ENCODE peak calls at places on chromosomes 6 and 20, in eight cellular contexts. One of them, this sample, is unnamed.

GRCh38 chr20:52190437-52191131 is 995 bp downstream of the ZFP64 start:
- DNase-seq in prostate gland: peak
- DNase-seq in A549: peak
- DNase-seq in ovary: peak
- DNase-seq in IMR-90: peak
- DNase-seq in H1: no peak
- DNase-seq in stomach: peak
- DNase-seq in Peyer's patch: peak
- DNase-seq in this sample: peak

GRCh38 chr6:156461647-156462046 is 315.5 kb upstream of the ARID1B start:
- DNase-seq in prostate gland: no peak
- DNase-seq in Peyer's patch: no peak
- DNase-seq in stomach: no peak
- DNase-seq in H1: no peak
- DNase-seq in ovary: no peak
- DNase-seq in A549: no peak
- DNase-seq in IMR-90: no peak
- DNase-seq in this sample: no peak

GRCh38 chr6:162343196-162343901 is 384.2 kb downstream of the PRKN start:
- DNase-seq in IMR-90: no peak
- DNase-seq in A549: peak
- DNase-seq in H1: no peak
- DNase-seq in stomach: no peak
- DNase-seq in prostate gland: no peak
- DNase-seq in ovary: no peak
- DNase-seq in Peyer's patch: no peak
- DNase-seq in this sample: no peak

GRCh38 chr6:162364488-162364887 is 363.1 kb downstream of the PRKN start:
- DNase-seq in Peyer's patch: no peak
- DNase-seq in A549: no peak
- DNase-seq in ovary: no peak
- DNase-seq in stomach: no peak
- DNase-seq in H1: no peak
- DNase-seq in prostate gland: no peak
- DNase-seq in IMR-90: no peak
- DNase-seq in this sample: no peak

GRCh38 chr6:158387036-158387435 is 74.8 kb downstream of the TULP4 start:
- DNase-seq in stomach: no peak
- DNase-seq in ovary: no peak
- DNase-seq in prostate gland: no peak
- DNase-seq in A549: peak
- DNase-seq in Peyer's patch: no peak
- DNase-seq in IMR-90: no peak
- DNase-seq in H1: no peak
- DNase-seq in this sample: no peak

GRCh38 chr20:370977-371754 is 9.4 kb upstream of the TRIB3 start:
- DNase-seq in ovary: no peak
- DNase-seq in stomach: no peak
- DNase-seq in A549: no peak
- DNase-seq in H1: no peak
- DNase-seq in Peyer's patch: no peak
- DNase-seq in IMR-90: no peak
- DNase-seq in prostate gland: no peak
- DNase-seq in this sample: no peak

GRCh38 chr6:109720336-109720735 is 29.2 kb downstream of the FIG4 start:
- DNase-seq in H1: no peak
- DNase-seq in stomach: no peak
- DNase-seq in prostate gland: no peak
- DNase-seq in ovary: no peak
- DNase-seq in A549: no peak
- DNase-seq in IMR-90: no peak
- DNase-seq in Peyer's patch: no peak
- DNase-seq in this sample: no peak

GRCh38 chr20:26209171-26209941 is 512.7 kb upstream of the ZNF337 start:
- DNase-seq in A549: no peak
- DNase-seq in Peyer's patch: no peak
- DNase-seq in IMR-90: peak
- DNase-seq in H1: no peak
- DNase-seq in prostate gland: no peak
- DNase-seq in stomach: no peak
- DNase-seq in ovary: no peak
- DNase-seq in this sample: no peak

GRCh38 chr20:20225325-20225724 is 142.6 kb upstream of the INSM1 start:
- DNase-seq in IMR-90: no peak
- DNase-seq in A549: no peak
- DNase-seq in prostate gland: no peak
- DNase-seq in stomach: no peak
- DNase-seq in ovary: no peak
- DNase-seq in Peyer's patch: no peak
- DNase-seq in H1: no peak
- DNase-seq in this sample: no peak

GRCh38 chr6:141426400-141426980 is 706.2 kb upstream of the GJE1 start:
- DNase-seq in Peyer's patch: no peak
- DNase-seq in H1: no peak
- DNase-seq in A549: no peak
- DNase-seq in ovary: no peak
- DNase-seq in stomach: no peak
- DNase-seq in prostate gland: no peak
- DNase-seq in IMR-90: no peak
- DNase-seq in this sample: no peak

GRCh38 chr6:33967966-33968724 is 164.3 kb upstream of the MLN start:
- DNase-seq in IMR-90: no peak
- DNase-seq in ovary: no peak
- DNase-seq in Peyer's patch: no peak
- DNase-seq in stomach: no peak
- DNase-seq in H1: no peak
- DNase-seq in prostate gland: no peak
- DNase-seq in A549: peak
- DNase-seq in this sample: no peak

GRCh38 chr20:25284131-25284601 is 36.3 kb downstream of the PYGB start:
- DNase-seq in Peyer's patch: no peak
- DNase-seq in prostate gland: no peak
- DNase-seq in H1: no peak
- DNase-seq in A549: no peak
- DNase-seq in stomach: peak
- DNase-seq in ovary: peak
- DNase-seq in IMR-90: no peak
- DNase-seq in this sample: no peak

GRCh38 chr6:137847748-137848147 is 19.3 kb upstream of the TNFAIP3 start:
- DNase-seq in prostate gland: no peak
- DNase-seq in H1: no peak
- DNase-seq in A549: no peak
- DNase-seq in stomach: no peak
- DNase-seq in ovary: no peak
- DNase-seq in IMR-90: no peak
- DNase-seq in Peyer's patch: no peak
- DNase-seq in this sample: no peak

GRCh38 chr6:108810057-108810643 is 38.1 kb upstream of the ARMC2 start:
- DNase-seq in prostate gland: no peak
- DNase-seq in stomach: no peak
- DNase-seq in IMR-90: no peak
- DNase-seq in H1: no peak
- DNase-seq in Peyer's patch: no peak
- DNase-seq in A549: no peak
- DNase-seq in ovary: no peak
- DNase-seq in this sample: no peak

GRCh38 chr6:153085239-153085638 is 45.8 kb downstream of the RGS17 start:
- DNase-seq in A549: no peak
- DNase-seq in ovary: no peak
- DNase-seq in Peyer's patch: no peak
- DNase-seq in stomach: no peak
- DNase-seq in prostate gland: no peak
- DNase-seq in H1: no peak
- DNase-seq in IMR-90: no peak
- DNase-seq in this sample: no peak

GRCh38 chr6:49300443-49300842 is 162.6 kb downstream of the MMUT start:
- DNase-seq in stomach: no peak
- DNase-seq in ovary: no peak
- DNase-seq in H1: no peak
- DNase-seq in Peyer's patch: no peak
- DNase-seq in A549: no peak
- DNase-seq in IMR-90: no peak
- DNase-seq in prostate gland: no peak
- DNase-seq in this sample: no peak

GRCh38 chr6:136551103-136551502 is 881 bp upstream of the MAP7 start:
- DNase-seq in ovary: peak
- DNase-seq in IMR-90: no peak
- DNase-seq in stomach: no peak
- DNase-seq in H1: no peak
- DNase-seq in prostate gland: peak
- DNase-seq in A549: no peak
- DNase-seq in Peyer's patch: no peak
- DNase-seq in this sample: no peak

GRCh38 chr20:16104783-16105182 is 468.5 kb downstream of the KIF16B start:
- DNase-seq in Peyer's patch: no peak
- DNase-seq in stomach: no peak
- DNase-seq in A549: no peak
- DNase-seq in IMR-90: no peak
- DNase-seq in H1: no peak
- DNase-seq in prostate gland: no peak
- DNase-seq in ovary: no peak
- DNase-seq in this sample: no peak

GRCh38 chr20:5020760-5021159 is 19.4 kb upstream of the SLC23A2 start:
- DNase-seq in A549: no peak
- DNase-seq in stomach: no peak
- DNase-seq in Peyer's patch: no peak
- DNase-seq in H1: no peak
- DNase-seq in ovary: no peak
- DNase-seq in IMR-90: no peak
- DNase-seq in prostate gland: no peak
- DNase-seq in this sample: no peak

GRCh38 chr20:43477193-43477592 is 19.5 kb downstream of the SRSF6 start:
- DNase-seq in prostate gland: no peak
- DNase-seq in Peyer's patch: no peak
- DNase-seq in A549: no peak
- DNase-seq in ovary: no peak
- DNase-seq in H1: no peak
- DNase-seq in stomach: no peak
- DNase-seq in IMR-90: no peak
- DNase-seq in this sample: no peak

DNA sequence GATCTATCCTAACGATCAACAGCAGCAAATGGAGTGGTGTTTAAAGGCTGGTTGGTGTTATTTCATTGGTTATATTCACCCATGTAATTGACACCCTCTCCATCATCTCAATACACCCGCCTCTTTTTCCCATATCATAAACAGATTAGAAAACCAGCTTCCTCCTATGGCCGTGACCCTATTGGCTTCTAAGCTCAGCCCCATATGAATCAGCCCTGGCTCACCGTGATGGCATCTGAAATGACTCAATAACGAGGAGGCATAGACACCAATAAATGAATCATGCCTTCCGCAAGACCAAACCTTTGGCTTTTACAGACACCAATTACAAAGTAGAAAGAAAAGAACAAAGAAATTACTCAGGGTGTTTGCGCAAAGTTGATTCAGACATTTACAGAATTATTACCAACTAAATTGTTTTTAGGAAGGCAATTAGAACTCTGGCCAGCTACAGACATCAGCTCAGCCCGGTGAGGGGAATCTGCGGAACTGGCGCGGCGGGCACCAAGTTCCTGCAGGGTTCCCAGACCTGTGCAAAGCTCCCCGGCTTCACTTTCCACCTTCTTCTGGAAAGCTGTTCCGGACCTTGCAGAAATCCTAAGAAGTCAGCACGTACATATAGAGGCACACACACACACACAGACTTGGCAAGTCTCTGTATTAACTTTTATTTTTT is 11.5 kb downstream of the PMEPA1 start:
- DNase-seq in A549: peak
- DNase-seq in Peyer's patch: no peak
- DNase-seq in IMR-90: peak
- DNase-seq in ovary: no peak
- DNase-seq in stomach: peak
- DNase-seq in prostate gland: no peak
- DNase-seq in H1: no peak
- DNase-seq in this sample: no peak
- H3K27ac ChIP-seq in A549: peak
- H3K27ac ChIP-seq in Peyer's patch: peak
- H3K27ac ChIP-seq in IMR-90: peak
- H3K27ac ChIP-seq in ovary: no peak
- H3K27ac ChIP-seq in stomach: no peak
- H3K27ac ChIP-seq in prostate gland: peak
- H3K27ac ChIP-seq in H1: no peak
- H3K27ac ChIP-seq in this sample: no peak

GRCh38 chr6:89081423-89082322 is 1.1 kb downstream of the PNRC1 start:
- DNase-seq in H1: peak
- DNase-seq in A549: peak
- DNase-seq in IMR-90: peak
- DNase-seq in prostate gland: peak
- DNase-seq in Peyer's patch: peak
- DNase-seq in stomach: peak
- DNase-seq in ovary: peak
- DNase-seq in this sample: peak
- TF ChIP-seq POLR2A in H1: peak
- TF ChIP-seq POLR2A in A549: peak
- TF ChIP-seq POLR2A in IMR-90: peak
- TF ChIP-seq POLR2A in prostate gland: peak
- TF ChIP-seq POLR2A in Peyer's patch: peak
- TF ChIP-seq POLR2A in stomach: peak
- TF ChIP-seq POLR2A in ovary: peak
- TF ChIP-seq POLR2A in this sample: peak

GRCh38 chr6:77361018-77361417 is 102.3 kb downstream of the HTR1B start:
- DNase-seq in ovary: no peak
- DNase-seq in stomach: no peak
- DNase-seq in A549: no peak
- DNase-seq in H1: no peak
- DNase-seq in IMR-90: no peak
- DNase-seq in Peyer's patch: no peak
- DNase-seq in prostate gland: no peak
- DNase-seq in this sample: no peak

GRCh38 chr6:77366798-77367197 is 96.5 kb downstream of the HTR1B start:
- DNase-seq in IMR-90: no peak
- DNase-seq in H1: no peak
- DNase-seq in stomach: no peak
- DNase-seq in Peyer's patch: no peak
- DNase-seq in prostate gland: no peak
- DNase-seq in ovary: no peak
- DNase-seq in A549: no peak
- DNase-seq in this sample: no peak

GRCh38 chr6:77362055-77362454 is 101.2 kb downstream of the HTR1B start:
- DNase-seq in H1: no peak
- DNase-seq in prostate gland: no peak
- DNase-seq in A549: no peak
- DNase-seq in IMR-90: no peak
- DNase-seq in stomach: no peak
- DNase-seq in ovary: no peak
- DNase-seq in Peyer's patch: no peak
- DNase-seq in this sample: no peak
- H3K27ac ChIP-seq in H1: no peak
- H3K27ac ChIP-seq in prostate gland: no peak
- H3K27ac ChIP-seq in A549: no peak
- H3K27ac ChIP-seq in IMR-90: no peak
- H3K27ac ChIP-seq in stomach: no peak
- H3K27ac ChIP-seq in ovary: no peak
- H3K27ac ChIP-seq in Peyer's patch: no peak
- H3K27ac ChIP-seq in this sample: no peak

DNA sequence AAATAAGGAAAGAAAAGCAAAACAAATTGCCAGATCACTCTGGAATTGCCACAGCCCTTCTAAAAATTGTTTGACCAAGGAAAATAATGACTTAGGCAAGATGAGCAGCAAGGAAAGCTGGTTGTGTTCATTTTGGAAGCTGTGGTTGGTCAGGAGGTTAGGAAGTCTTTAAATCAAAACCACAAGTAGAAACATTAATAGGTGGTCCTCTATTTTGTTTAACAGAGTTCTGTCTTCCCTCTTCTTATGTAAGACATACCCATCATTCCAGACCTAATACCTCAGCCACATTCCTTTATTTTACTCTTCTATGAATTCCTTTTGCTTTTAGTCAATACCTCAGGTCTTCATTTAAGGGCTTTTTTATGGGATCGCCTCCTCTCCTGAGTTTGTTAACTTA is 422.2 kb upstream of the PLCB4 start:
- DNase-seq in IMR-90: peak
- DNase-seq in prostate gland: no peak
- DNase-seq in A549: no peak
- DNase-seq in H1: no peak
- DNase-seq in Peyer's patch: no peak
- DNase-seq in stomach: no peak
- DNase-seq in ovary: no peak
- DNase-seq in this sample: no peak
- TF ChIP-seq POLR2A in IMR-90: no peak
- TF ChIP-seq POLR2A in prostate gland: no peak
- TF ChIP-seq POLR2A in A549: no peak
- TF ChIP-seq POLR2A in H1: no peak
- TF ChIP-seq POLR2A in Peyer's patch: no peak
- TF ChIP-seq POLR2A in stomach: no peak
- TF ChIP-seq POLR2A in ovary: no peak
- TF ChIP-seq POLR2A in this sample: no peak